ENCODE peak calls at places on chromosomes 3 and 15, in seven cellular contexts. I is psoas muscle; A is activated CD8-positive, alpha-beta T cell treated with anti-CD3 and anti-CD28 coated beads for 36 hours; B is cardiac fibroblast; Z is fibroblast of pulmonary artery; P is GM23248; M is cardiac muscle cell. W is an unnamed sample.

GRCh38 chr3:113552851-113553250 is 20.5 kb downstream of the SIDT1 start:
- DNase-seq in P (no peak), M (no peak), Z (no peak), I (no peak), A (peak; percentile 27), B (no peak), W (no peak)

GRCh38 chr3:65560901-65561300 is 477.8 kb downstream of the MAGI1 start:
- DNase-seq in A (no peak), P (no peak), I (no peak), Z (no peak), M (no peak), B (no peak), W (no peak)

GRCh38 chr3:185200639-185201038 is 47.8 kb upstream of the C3orf70 start:
- DNase-seq in Z (peak; percentile 76), A (no peak), P (peak; percentile 85), I (no peak), M (peak; percentile 62), B (peak; percentile 92), W (peak; percentile 83)

GRCh38 chr15:64895285-64896065 is 16.2 kb upstream of the ANKDD1A start:
- DNase-seq in M (peak; percentile 68), A (peak; percentile 45), Z (peak; percentile 58), P (peak; percentile 68), I (peak; percentile 32), B (peak; percentile 51), W (peak; percentile 66)

GRCh38 chr3:150170843-150171513 is 200.3 kb upstream of the PFN2 start:
- DNase-seq in I (no peak), P (no peak), A (no peak), B (no peak), Z (no peak), M (peak; percentile 28), W (no peak)

GRCh38 chr3:39407259-39407629 is 724 bp downstream of the RPSA start:
- DNase-seq in Z (no peak), A (no peak), M (peak; percentile 33), B (peak; percentile 23), I (no peak), P (peak; percentile 45), W (peak; percentile 38)

GRCh38 chr15:92163641-92164040 is 230.0 kb upstream of the ST8SIA2 start:
- DNase-seq in I (no peak), P (peak; percentile 20), M (no peak), Z (no peak), B (no peak), A (no peak), W (no peak)

GRCh38 chr3:72334681-72335457 is 513.4 kb downstream of the SHQ1 start:
- DNase-seq in B (no peak), P (no peak), A (no peak), I (no peak), Z (no peak), M (no peak), W (no peak)

GRCh38 chr15:93302080-93302765 is 213.2 kb upstream of the RGMA start:
- DNase-seq in P (no peak), Z (no peak), M (no peak), A (no peak), B (no peak), I (no peak), W (no peak)

GRCh38 chr3:127805026-127805753 is 17.1 kb downstream of the MGLL start:
- DNase-seq in B (peak; percentile 39), P (peak; percentile 49), M (peak; percentile 51), Z (peak; percentile 52), I (no peak), A (no peak), W (no peak)

GRCh38 chr3:105662326-105662725 is 206.5 kb downstream of the CBLB start:
- DNase-seq in B (peak; percentile 36), A (no peak), Z (no peak), M (no peak), I (no peak), P (peak; percentile 27), W (peak; percentile 44)

GRCh38 chr3:159364511-159364910 is 562.7 kb downstream of the MFSD1 start:
- DNase-seq in I (no peak), A (no peak), M (no peak), Z (no peak), B (no peak), P (no peak), W (no peak)

GRCh38 chr3:50323092-50323600 is 601 bp upstream of the HYAL2 start:
- DNase-seq in B (peak; percentile 47), A (no peak), P (no peak), Z (no peak), M (peak; percentile 34), I (peak; percentile 30), W (no peak)

W was measured in iris pigment epithelial cell.